ENCODE peak calls at places on chromosome 11, in seven cellular contexts. U, Y, K, R, X, N and D are unnamed samples.

GRCh38 chr11:119615003-119615878 is 113.8 kb downstream of the NECTIN1 start:
- DNase-seq in U (peak; percentile 88), N (no peak), Y (peak; percentile 81), R (no peak), X (peak; percentile 87), K (peak; percentile 34), D (peak; percentile 83)

GRCh38 chr11:126132319-126132718 is 69.7 kb upstream of the CDON start:
- DNase-seq in K (no peak), X (peak; percentile 36), N (peak; percentile 39), Y (no peak), U (peak; percentile 87), R (no peak), D (no peak)

GRCh38 chr11:85167471-85167870 is 459.7 kb downstream of the DLG2 start:
- DNase-seq in U (no peak), X (peak; percentile 3), Y (no peak), N (no peak), K (no peak), R (no peak), D (no peak)

GRCh38 chr11:64355078-64355940 is 3.7 kb upstream of the RPS6KA4 start:
- DNase-seq in Y (peak; percentile 94), K (peak; percentile 94), U (peak; percentile 75), R (no peak), N (no peak), X (peak; percentile 80), D (peak; percentile 86)

GRCh38 chr11:113806403-113806802 is 26.8 kb downstream of the CLDN25 start:
- DNase-seq in X (peak; percentile 39), Y (peak; percentile 15), U (peak; percentile 3), N (no peak), K (no peak), R (no peak), D (peak; percentile 29)

GRCh38 chr11:9210224-9210921 is 54.8 kb downstream of the DENND5A start:
- DNase-seq in X (peak; percentile 32), K (no peak), Y (no peak), R (no peak), N (no peak), U (peak; percentile 53), D (no peak)

GRCh38 chr11:45347343-45347742 is 61.2 kb upstream of the SYT13 start:
- DNase-seq in R (no peak), X (no peak), Y (no peak), U (no peak), K (no peak), N (no peak), D (no peak)

GRCh38 chr11:2796508-2797180 is 88.9 kb downstream of the CDKN1C start:
- DNase-seq in R (no peak), U (no peak), K (peak; percentile 69), Y (no peak), X (no peak), N (no peak), D (no peak)

GRCh38 chr11:15670520-15671070 is 555.9 kb downstream of the INSC start:
- DNase-seq in K (no peak), R (no peak), Y (no peak), N (no peak), X (no peak), U (no peak), D (no peak)

GRCh38 chr11:2686360-2687222 is 13.2 kb downstream of the KCNQ1OT1 start:
- DNase-seq in K (peak; percentile 48), X (no peak), R (no peak), U (no peak), Y (no peak), N (no peak), D (no peak)

GRCh38 chr11:109423114-109423859 is 1.3 kb downstream of the C11orf87 start:
- DNase-seq in X (peak; percentile 7), N (no peak), U (peak; percentile 49), K (peak; percentile 77), Y (peak; percentile 27), R (no peak), D (no peak)

GRCh38 chr11:99632969-99633368 is 612.2 kb downstream of the CNTN5 start:
- DNase-seq in N (no peak), U (no peak), R (no peak), X (peak; percentile 5), Y (no peak), K (no peak), D (no peak)

GRCh38 chr11:36431429-36432092 is 78.5 kb downstream of the TRAF6 start:
- DNase-seq in N (no peak), Y (peak; percentile 91), X (peak; percentile 99), U (peak; percentile 99), R (no peak), K (peak; percentile 88), D (peak; percentile 84)

GRCh38 chr11:83140691-83141455 is 16.1 kb upstream of the PCF11 start:
- DNase-seq in U (no peak), R (no peak), K (no peak), N (no peak), Y (no peak), X (no peak), D (no peak)

GRCh38 chr11:109553284-109553683 is 131.3 kb downstream of the C11orf87 start:
- DNase-seq in N (no peak), X (no peak), R (no peak), U (no peak), K (no peak), Y (no peak), D (no peak)

GRCh38 chr11:6992457-6993431 is 27.4 kb downstream of the ZNF214 start:
- DNase-seq in X (peak; percentile 94), Y (peak; percentile 29), K (no peak), U (peak; percentile 91), N (no peak), R (no peak), D (no peak)

GRCh38 chr11:794766-795637 is 3.1 kb downstream of the SLC25A22 start:
- DNase-seq in Y (no peak), N (no peak), U (no peak), X (no peak), R (no peak), K (no peak), D (no peak)

GRCh38 chr11:29629281-29629680 is 387.5 kb downstream of the KCNA4 start:
- DNase-seq in X (no peak), N (no peak), K (no peak), U (peak; percentile 80), R (no peak), Y (no peak), D (no peak)

GRCh38 chr11:74004694-74005615 is 3.9 kb downstream of the UCP3 start:
- DNase-seq in N (no peak), K (peak; percentile 81), R (peak; percentile 81), U (no peak), X (no peak), Y (no peak), D (no peak)

GRCh38 chr11:1263036-1263435 is 40.2 kb downstream of the MUC5B start:
- DNase-seq in Y (no peak), N (no peak), K (no peak), R (no peak), X (no peak), U (no peak), D (no peak)

GRCh38 chr11:78030429-78031325 is 7.6 kb upstream of the KCTD14 start:
- DNase-seq in K (no peak), U (peak; percentile 70), R (no peak), N (peak; percentile 85), Y (peak; percentile 56), X (peak; percentile 35), D (no peak)

GRCh38 chr11:120210651-120211521 is at the start of gene OAF:
- DNase-seq in X (peak; percentile 85), R (peak; percentile 20), Y (peak; percentile 91), N (peak; percentile 10), U (peak; percentile 87), K (peak; percentile 92), D (peak; percentile 84)

GRCh38 chr11:127056338-127056971 is 55.9 kb upstream of the KIRREL3 start:
- DNase-seq in X (no peak), U (no peak), K (no peak), Y (no peak), N (no peak), R (no peak), D (no peak)

GRCh38 chr11:820655-821512 is 2.2 kb downstream of the PNPLA2 start:
- DNase-seq in K (peak; percentile 93), X (no peak), N (no peak), Y (peak; percentile 92), U (no peak), R (no peak), D (peak; percentile 83)

GRCh38 chr11:1923201-1923956 is 3.9 kb downstream of the TNNT3 start:
- DNase-seq in U (no peak), N (no peak), K (peak; percentile 62), X (no peak), Y (no peak), R (no peak), D (no peak)

GRCh38 chr11:117715801-117716200 is 81.2 kb downstream of the DSCAML1 start:
- DNase-seq in X (no peak), K (peak; percentile 47), U (no peak), Y (no peak), R (no peak), N (no peak), D (no peak)

GRCh38 chr11:76604652-76605241 is 65.8 kb downstream of the LRRC32 start:
- DNase-seq in K (no peak), R (no peak), N (no peak), U (peak; percentile 76), X (peak; percentile 40), Y (peak; percentile 80), D (no peak)

GRCh38 chr11:113896156-113896879 is 8.3 kb upstream of the HTR3B start:
- DNase-seq in K (no peak), R (peak; percentile 8), N (no peak), X (peak; percentile 32), Y (peak; percentile 47), U (peak; percentile 6), D (no peak)